ENCODE peak calls at places on chromosomes 11 and 22, in seven cellular contexts. H is A172; Z is KG1; G is GM20000; O is occipital lobe; L is NCI-H774; F is stimulated activated CD4-positive, alpha-beta T cell treated with anti-CD3 and anti-CD28 coated beads, Interleukin-4, amount 100 ng/mL, for 48 hours. E is an unnamed sample.

GRCh38 chr11:63635762-63636465 is 21.7 kb upstream of the PLAAT3 start:
- DNase-seq in H (peak; percentile 65), Z (peak; percentile 82), G (peak; percentile 70), O (peak; percentile 29), L (peak; percentile 30), F (peak; percentile 43), E (peak; percentile 62)

GRCh38 chr22:35894464-35894878 is 134.2 kb downstream of the RBFOX2 start:
- DNase-seq in H (no peak), Z (no peak), G (no peak), O (no peak), L (no peak), F (no peak), E (peak; percentile 72)

GRCh38 chr11:12750181-12750580 is 76.0 kb downstream of the TEAD1 start:
- DNase-seq in H (no peak), Z (no peak), G (no peak), O (no peak), L (no peak), F (no peak), E (no peak)

GRCh38 chr11:13304655-13305340 is 27.2 kb downstream of the BMAL1 start:
- DNase-seq in H (no peak), Z (no peak), G (no peak), O (no peak), L (no peak), F (no peak), E (no peak)

GRCh38 chr11:103619938-103620337 is 416.5 kb upstream of the DDI1 start:
- DNase-seq in H (no peak), Z (no peak), G (no peak), O (no peak), L (no peak), F (no peak), E (no peak)

GRCh38 chr11:29518389-29519174 is 498.2 kb downstream of the KCNA4 start:
- DNase-seq in H (no peak), Z (peak; percentile 27), G (no peak), O (no peak), L (no peak), F (no peak), E (peak; percentile 83)

GRCh38 chr11:72609045-72609444 is 65.2 kb downstream of the PDE2A start:
- DNase-seq in H (no peak), Z (no peak), G (no peak), O (no peak), L (no peak), F (no peak), E (peak; percentile 52)

GRCh38 chr22:29917052-29917902 is 34.3 kb downstream of the MTMR3 start:
- DNase-seq in H (no peak), Z (no peak), G (no peak), O (no peak), L (no peak), F (no peak), E (no peak)

GRCh38 chr11:86515297-86516094 is 140.8 kb downstream of the CCDC81 start:
- DNase-seq in H (peak; percentile 93), Z (no peak), G (no peak), O (peak; percentile 4), L (no peak), F (no peak), E (no peak)

GRCh38 chr22:30830907-30831306 is 136.2 kb downstream of the OSBP2 start:
- DNase-seq in H (peak; percentile 89), Z (no peak), G (peak; percentile 1), O (peak; percentile 37), L (no peak), F (no peak), E (no peak)

GRCh38 chr11:47192111-47192510 is 5.9 kb upstream of the PACSIN3 start:
- DNase-seq in H (no peak), Z (no peak), G (no peak), O (no peak), L (no peak), F (no peak), E (no peak)

GRCh38 chr11:1006762-1007161 is 29.8 kb downstream of the MUC6 start:
- DNase-seq in H (no peak), Z (no peak), G (no peak), O (peak; percentile 80), L (no peak), F (no peak), E (no peak)

GRCh38 chr11:44268807-44269080 is 41.2 kb downstream of the ALX4 start:
- DNase-seq in H (no peak), Z (no peak), G (no peak), O (no peak), L (no peak), F (no peak), E (no peak)

GRCh38 chr22:17235149-17235655 is 16.0 kb upstream of the ADA2 start:
- DNase-seq in H (no peak), Z (no peak), G (no peak), O (no peak), L (no peak), F (no peak), E (no peak)

GRCh38 chr11:119741369-119742262 is 12.6 kb upstream of the NECTIN1 start:
- DNase-seq in H (no peak), Z (peak; percentile 12), G (peak; percentile 88), O (peak; percentile 27), L (no peak), F (peak; percentile 44), E (peak; percentile 50)

GRCh38 chr11:69674267-69674885 is 777 bp downstream of the LTO1 start:
- DNase-seq in H (peak; percentile 76), Z (no peak), G (no peak), O (no peak), L (no peak), F (no peak), E (peak; percentile 12)

GRCh38 chr11:123577081-123577598 is 77.3 kb downstream of the SCN3B start:
- DNase-seq in H (peak; percentile 10), Z (peak; percentile 24), G (peak; percentile 86), O (peak; percentile 68), L (peak; percentile 34), F (peak; percentile 53), E (peak; percentile 37)

GRCh38 chr11:107496011-107496410 is 38.4 kb upstream of the CWF19L2 start:
- DNase-seq in H (peak; percentile 14), Z (no peak), G (no peak), O (no peak), L (no peak), F (no peak), E (no peak)

E was measured in OCI-LY7.